ENCODE peak calls at places on chromosomes 11 and 22, in four cellular contexts. N, F, R and U are unnamed samples.

GRCh38 chr22:32951807-32952153 is 106.4 kb downstream of the SYN3 start:
- DNase-seq in N (peak; percentile 60), R (no peak), F (no peak), U (no peak)

GRCh38 chr11:83493918-83494317 is 207.8 kb upstream of the CCDC90B start:
- DNase-seq in R (no peak), F (no peak), N (no peak), U (no peak)

GRCh38 chr11:78045851-78046485 is 17.7 kb upstream of the THRSP start:
- DNase-seq in R (no peak), F (peak; percentile 76), N (peak; percentile 87), U (no peak)

GRCh38 chr22:21766933-21767462 is 31.4 kb upstream of the YPEL1 start:
- DNase-seq in F (no peak), N (no peak), R (no peak), U (no peak)

GRCh38 chr11:290621-291231 is 1.8 kb downstream of the PGGHG start:
- DNase-seq in F (no peak), N (peak; percentile 47), R (no peak), U (peak; percentile 86)

GRCh38 chr11:123856444-123856843 is 29.0 kb downstream of the TMEM225 start:
- DNase-seq in F (no peak), R (no peak), N (no peak), U (no peak)

GRCh38 chr11:63459586-63459985 is 31.4 kb downstream of the PLAAT5 start:
- DNase-seq in F (no peak), R (no peak), N (no peak), U (no peak)

GRCh38 chr11:90176069-90176468 is 41.6 kb downstream of the NAALAD2 start:
- DNase-seq in N (no peak), F (no peak), R (no peak), U (no peak)

GRCh38 chr11:37952035-37952434 is 1354.0 kb upstream of the RAG2 start:
- DNase-seq in R (no peak), F (no peak), N (no peak), U (no peak)

GRCh38 chr22:16956290-16956689 is 51.7 kb downstream of the GAB4 start:
- DNase-seq in R (no peak), F (no peak), N (no peak), U (peak; percentile 66)

GRCh38 chr11:65718964-65719492 is 1.6 kb downstream of the RNASEH2C start:
- DNase-seq in N (peak; percentile 77), R (no peak), F (no peak), U (no peak)

GRCh38 chr11:91686700-91687099 is 537.9 kb upstream of the FAT3 start:
- DNase-seq in F (no peak), N (no peak), R (no peak), U (no peak)

GRCh38 chr11:86795962-86796361 is 4.4 kb upstream of the PRSS23 start:
- DNase-seq in F (no peak), R (no peak), N (no peak), U (no peak)

GRCh38 chr11:2825261-2825885 is 60.2 kb downstream of the CDKN1C start:
- DNase-seq in R (no peak), F (peak; percentile 75), N (peak; percentile 56), U (no peak)

GRCh38 chr22:22745225-22746060 is 101.0 kb downstream of the GGTLC2 start:
- DNase-seq in N (peak; percentile 68), R (no peak), F (no peak), U (no peak)

GRCh38 chr11:100546714-100547113 is 140.4 kb upstream of the ARHGAP42 start:
- DNase-seq in N (no peak), R (peak; percentile 76), F (no peak), U (no peak)

GRCh38 chr22:43798492-43798891 is 13.6 kb downstream of the EFCAB6 start:
- DNase-seq in R (peak; percentile 87), N (no peak), F (no peak), U (no peak)

GRCh38 chr11:75490221-75491181 is 35.2 kb downstream of the GDPD5 start:
- DNase-seq in F (no peak), N (no peak), R (no peak), U (no peak)

GRCh38 chr11:114033572-114033971 is 25.9 kb upstream of the ZBTB16 start:
- DNase-seq in N (no peak), R (no peak), F (no peak), U (no peak)

GRCh38 chr22:42797021-42797420 is 60.1 kb downstream of the ARFGAP3 start:
- DNase-seq in N (no peak), R (no peak), F (no peak), U (no peak)

GRCh38 chr11:122663764-122664163 is 8.2 kb downstream of the UBASH3B start:
- DNase-seq in N (no peak), R (no peak), F (no peak), U (no peak)

GRCh38 chr22:50587407-50587806 is 4.8 kb upstream of the CHKB start:
- DNase-seq in R (no peak), F (no peak), N (peak; percentile 4), U (peak; percentile 26)

GRCh38 chr11:25766332-25767015 is 565.5 kb upstream of the ANO3 start:
- DNase-seq in R (no peak), F (no peak), N (no peak), U (no peak)

GRCh38 chr11:45233804-45234170 is 52.4 kb downstream of the SYT13 start:
- DNase-seq in N (no peak), R (no peak), F (no peak), U (no peak)

GRCh38 chr11:75792997-75793800 is 21.8 kb upstream of the UVRAG start:
- DNase-seq in N (peak; percentile 90), R (no peak), F (no peak), U (no peak)

GRCh38 chr11:121907379-121907778 is 208.6 kb downstream of the BLID start:
- DNase-seq in R (no peak), F (no peak), N (no peak), U (no peak)

GRCh38 chr11:9859491-9860305 is 195.8 kb downstream of the SWAP70 start:
- DNase-seq in N (no peak), R (no peak), F (no peak), U (no peak)

GRCh38 chr22:47128216-47129215 is 366.1 kb downstream of the TBC1D22A start:
- DNase-seq in N (peak; percentile 44), F (no peak), R (no peak), U (peak; percentile 63)

GRCh38 chr11:120431633-120432032 is 79.9 kb upstream of the GRIK4 start:
- DNase-seq in N (no peak), R (peak; percentile 44), F (no peak), U (no peak)
- TF ChIP-seq CTCF in N (no peak), R (peak; percentile 47), F (peak; percentile 31), U (peak; percentile 76)

GRCh38 chr11:82225502-82225901 is 508.2 kb downstream of the FAM181B start:
- DNase-seq in N (no peak), R (no peak), F (no peak), U (no peak)

GRCh38 chr11:82229346-82229745 is 504.3 kb downstream of the FAM181B start:
- DNase-seq in F (no peak), R (peak; percentile 2), N (no peak), U (no peak)

DNA sequence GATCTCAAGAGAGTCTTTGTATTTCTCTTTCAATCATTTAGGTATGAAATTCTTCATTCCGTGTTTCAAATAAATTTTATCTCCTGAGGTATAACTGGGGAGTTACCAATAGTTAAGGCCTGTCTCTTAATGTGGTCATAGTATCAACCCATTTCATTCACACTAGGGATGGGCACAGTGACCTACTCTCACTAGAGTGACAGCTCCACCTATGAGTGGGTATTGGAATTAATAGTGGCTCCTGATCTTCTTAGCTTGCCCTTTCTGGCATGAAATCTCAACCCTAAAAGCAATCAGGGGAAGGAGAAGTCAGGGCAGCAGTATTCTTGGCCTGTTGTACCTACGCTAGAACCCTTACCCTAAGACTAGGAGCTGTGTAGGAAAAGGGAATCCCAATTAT is 507.7 kb downstream of the FAM181B start:
- DNase-seq in R (no peak), N (no peak), F (no peak), U (no peak)
- TF ChIP-seq CTCF in R (peak; percentile 39), N (peak; percentile 32), F (no peak), U (no peak)

DNA sequence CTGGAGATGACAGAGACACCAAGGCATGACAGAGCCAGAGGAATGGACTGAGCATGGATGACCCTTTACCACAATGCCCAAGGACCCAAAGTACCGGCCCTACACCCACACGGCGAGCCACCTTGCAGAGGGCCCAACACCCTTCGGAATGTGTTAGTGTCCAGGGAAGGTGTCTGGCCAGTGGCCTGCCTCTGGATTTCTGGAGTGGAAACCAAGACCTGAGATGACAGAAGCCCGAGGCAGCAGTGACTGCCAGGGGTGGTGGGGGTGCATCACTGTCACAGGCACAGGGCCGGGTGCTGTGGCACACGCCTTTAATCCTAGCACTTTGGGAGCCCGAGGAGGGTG is 28.7 kb downstream of the PDGFB start:
- DNase-seq in R (no peak), F (no peak), N (no peak), U (peak; percentile 64)
- TF ChIP-seq CTCF in R (no peak), F (no peak), N (no peak), U (peak; percentile 23)

GRCh38 chr22:25853902-25854301 is 111.9 kb downstream of the MYO18B start:
- DNase-seq in F (no peak), R (no peak), N (no peak), U (no peak)
- TF ChIP-seq CTCF in F (no peak), R (peak; percentile 52), N (no peak), U (peak; percentile 55)

DNA sequence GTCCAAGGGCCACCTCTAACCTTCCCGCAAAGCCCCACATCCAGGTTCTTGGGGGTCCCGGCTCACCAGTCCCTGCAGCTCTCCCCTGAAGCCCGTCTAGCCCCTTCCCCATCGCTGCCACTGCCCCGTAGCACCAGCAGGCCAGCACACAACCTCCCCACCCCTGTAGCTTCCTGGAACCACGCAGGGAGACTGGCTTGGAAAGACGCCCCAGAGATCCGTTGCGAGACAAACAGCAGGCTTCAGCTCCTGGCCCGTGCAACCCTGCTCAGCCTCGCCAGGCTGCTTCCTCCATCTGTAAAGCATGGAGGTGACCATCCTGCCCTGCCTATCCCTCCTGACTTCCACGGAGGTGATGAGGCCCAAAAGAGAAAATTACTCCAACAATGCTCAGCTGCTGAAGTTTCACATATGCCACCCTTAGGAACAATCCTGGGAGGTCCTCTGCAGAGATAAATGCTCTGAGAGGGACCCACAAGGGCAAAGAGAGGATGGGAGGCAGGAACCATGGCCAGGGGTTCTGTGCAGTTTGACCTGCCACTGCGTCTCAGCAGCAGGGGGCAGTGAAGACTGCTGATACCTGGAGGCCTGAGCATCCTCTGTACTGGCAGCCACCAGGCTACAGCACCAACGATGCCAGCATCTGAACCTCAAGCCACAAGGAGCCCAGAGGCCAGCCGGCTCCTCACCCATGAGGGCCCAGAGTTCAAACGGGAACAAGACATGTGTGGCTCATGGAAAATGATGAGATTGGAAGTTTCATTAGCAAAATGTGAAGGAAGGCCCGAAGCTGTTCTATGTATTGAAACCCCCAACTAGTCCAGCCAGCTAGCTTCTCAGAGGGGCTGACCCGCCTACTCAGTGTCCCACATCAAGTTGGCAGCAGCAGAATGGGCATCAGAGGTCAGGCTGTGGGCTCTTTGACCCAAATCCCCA is 16.1 kb downstream of the DGCR2 start:
- DNase-seq in R (no peak), N (no peak), F (no peak), U (peak; percentile 48)
- TF ChIP-seq CTCF in R (peak; percentile 51), N (peak; percentile 32), F (no peak), U (no peak)

GRCh38 chr11:24132471-24132870 is 364.4 kb upstream of the LUZP2 start:
- DNase-seq in F (no peak), R (no peak), N (no peak), U (no peak)

GRCh38 chr11:24131698-24132097 is 365.2 kb upstream of the LUZP2 start:
- DNase-seq in F (no peak), N (no peak), R (no peak), U (no peak)

GRCh38 chr11:24134879-24135588 is 361.8 kb upstream of the LUZP2 start:
- DNase-seq in F (no peak), N (no peak), R (no peak), U (no peak)
- TF ChIP-seq CTCF in F (no peak), N (no peak), R (no peak), U (no peak)

GRCh38 chr22:41535244-41535643 is 9.0 kb downstream of the POLR3H start:
- DNase-seq in N (no peak), F (no peak), R (no peak), U (no peak)
- TF ChIP-seq CTCF in N (no peak), F (no peak), R (peak; percentile 49), U (peak; percentile 54)